ENCODE peak calls at places on chromosomes 16 and 17, in nine cellular contexts. N is body of pancreas; D is stomach; Q is astrocyte; K is CD8-positive, alpha-beta T cell; T is IMR-90; M is thyroid gland; L is breast epithelium; X is Panc1. P is an unnamed sample.

GRCh38 chr17:63774141-63774981 is at the start of gene DDX42:
- DNase-seq in N (peak; percentile 92), D (peak; percentile 91), Q (peak; percentile 52), K (peak; percentile 87), T (peak; percentile 54), M (peak; percentile 88), L (peak; percentile 83), X (no peak), P (peak; percentile 48)

GRCh38 chr17:73711916-73712315 is 67.7 kb upstream of the SDK2 start:
- DNase-seq in N (no peak), D (no peak), Q (no peak), K (no peak), T (no peak), M (no peak), L (no peak), X (no peak), P (no peak)

GRCh38 chr17:75516619-75517276 is 420 bp downstream of the TSEN54 start:
- DNase-seq in N (peak; percentile 42), D (no peak), Q (no peak), K (no peak), T (no peak), M (peak; percentile 21), L (no peak), X (no peak), P (no peak)

GRCh38 chr16:55949518-55949917 is 74.3 kb upstream of the CES5A start:
- DNase-seq in N (no peak), D (no peak), Q (peak; percentile 57), K (no peak), T (peak; percentile 31), M (no peak), L (no peak), X (no peak), P (no peak)

GRCh38 chr17:74427048-74427762 is 4.7 kb upstream of the GPRC5C start:
- DNase-seq in N (peak; percentile 70), D (peak; percentile 86), Q (no peak), K (no peak), T (no peak), M (peak; percentile 96), L (peak; percentile 62), X (no peak), P (no peak)

GRCh38 chr16:23871924-23872323 is 36.1 kb downstream of the PRKCB start:
- DNase-seq in N (peak; percentile 34), D (no peak), Q (no peak), K (no peak), T (no peak), M (no peak), L (peak; percentile 24), X (no peak), P (no peak)

GRCh38 chr17:231191-231965 is 49.9 kb upstream of the DOC2B start:
- DNase-seq in N (no peak), D (no peak), Q (no peak), K (no peak), T (no peak), M (no peak), L (no peak), X (no peak), P (no peak)

GRCh38 chr16:67672739-67673662 is 6.4 kb downstream of the C16orf86 start:
- DNase-seq in N (peak; percentile 69), D (peak; percentile 75), Q (peak; percentile 47), K (no peak), T (peak; percentile 67), M (peak; percentile 79), L (peak; percentile 53), X (peak; percentile 48), P (peak; percentile 76)

GRCh38 chr17:79870540-79870939 is 31.3 kb upstream of the CBX4 start:
- DNase-seq in N (no peak), D (no peak), Q (no peak), K (no peak), T (no peak), M (no peak), L (no peak), X (no peak), P (no peak)

GRCh38 chr17:50035421-50035879 is 20.5 kb upstream of the ITGA3 start:
- DNase-seq in N (no peak), D (no peak), Q (no peak), K (no peak), T (no peak), M (no peak), L (no peak), X (no peak), P (no peak)

GRCh38 chr17:21297026-21297520 is 12.6 kb downstream of the MAP2K3 start:
- DNase-seq in N (no peak), D (no peak), Q (no peak), K (no peak), T (no peak), M (no peak), L (no peak), X (no peak), P (no peak)

GRCh38 chr16:56744996-56745640 is 15.2 kb downstream of the NUP93 start:
- DNase-seq in N (no peak), D (no peak), Q (no peak), K (no peak), T (no peak), M (peak; percentile 61), L (no peak), X (no peak), P (peak; percentile 19)

GRCh38 chr17:9645858-9646555 is 690 bp downstream of the USP43 start:
- DNase-seq in N (peak; percentile 79), D (peak; percentile 79), Q (peak; percentile 32), K (no peak), T (no peak), M (peak; percentile 78), L (peak; percentile 42), X (no peak), P (peak; percentile 65)

DNA sequence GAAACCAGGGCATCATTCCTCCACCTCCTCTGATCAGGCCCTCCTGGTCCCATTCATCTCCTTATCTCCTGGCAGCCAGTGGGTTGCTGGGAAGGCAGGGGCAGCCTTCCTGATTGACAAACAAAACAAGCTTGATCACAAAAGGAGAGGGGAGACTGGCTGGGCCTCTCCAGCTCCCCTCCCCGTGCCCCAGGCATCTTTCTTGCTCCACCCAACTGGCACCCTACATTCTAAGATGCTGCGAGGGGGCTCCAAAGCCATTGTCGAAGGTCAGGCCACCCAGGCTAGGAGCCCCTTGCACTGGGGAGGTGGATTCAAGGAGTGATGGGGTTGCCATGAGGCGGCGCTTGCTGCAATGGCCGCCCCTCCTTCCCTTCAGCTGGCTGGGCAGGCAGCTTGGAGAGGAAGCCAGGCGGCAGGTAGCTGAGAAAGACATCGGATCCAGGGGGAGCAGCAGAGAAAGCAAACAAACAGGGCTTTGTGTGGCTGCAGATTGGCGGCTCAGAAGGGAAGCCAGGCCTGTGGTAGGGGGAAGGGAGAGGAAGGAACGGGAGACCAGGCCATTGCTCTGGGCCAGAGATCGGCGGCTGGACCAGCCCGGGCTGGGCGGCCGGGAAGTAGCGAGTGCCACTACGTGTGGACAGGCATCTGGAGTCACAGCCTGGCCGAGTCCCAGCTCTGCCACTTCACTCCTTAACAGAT is 12.1 kb downstream of the RAI1 start:
- DNase-seq in N (peak; percentile 71), D (peak; percentile 90), Q (no peak), K (no peak), T (no peak), M (peak; percentile 84), L (peak; percentile 87), X (no peak), P (peak; percentile 52)
- H3K4me3 ChIP-seq in N (no peak overlapping the region), D (peak overlapping the region; percentile 58), Q (no peak overlapping the region), K (peak overlapping the region; percentile 44), T (no peak overlapping the region), M (no peak overlapping the region), L (peak overlapping the region; percentile 76), X (peak overlapping the region; percentile 51), P (peak overlapping the region; percentile 73)

GRCh38 chr16:86298166-86299131 is 211.9 kb upstream of the FOXF1 start:
- DNase-seq in N (no peak), D (no peak), Q (peak; percentile 34), K (no peak), T (peak; percentile 88), M (no peak), L (no peak), X (no peak), P (no peak)
- H3K4me1 ChIP-seq in N (peaks cover 11% of the 10 kb centered on the region), D (peaks cover 15% of the 10 kb centered on the region), Q (no peaks in the 10 kb centered on the region), K (no peaks in the 10 kb centered on the region), T (peaks cover 67% of the 10 kb centered on the region), M (no peaks in the 10 kb centered on the region), L (no peaks in the 10 kb centered on the region), X (no peaks in the 10 kb centered on the region), P (no peaks in the 10 kb centered on the region)

DNA sequence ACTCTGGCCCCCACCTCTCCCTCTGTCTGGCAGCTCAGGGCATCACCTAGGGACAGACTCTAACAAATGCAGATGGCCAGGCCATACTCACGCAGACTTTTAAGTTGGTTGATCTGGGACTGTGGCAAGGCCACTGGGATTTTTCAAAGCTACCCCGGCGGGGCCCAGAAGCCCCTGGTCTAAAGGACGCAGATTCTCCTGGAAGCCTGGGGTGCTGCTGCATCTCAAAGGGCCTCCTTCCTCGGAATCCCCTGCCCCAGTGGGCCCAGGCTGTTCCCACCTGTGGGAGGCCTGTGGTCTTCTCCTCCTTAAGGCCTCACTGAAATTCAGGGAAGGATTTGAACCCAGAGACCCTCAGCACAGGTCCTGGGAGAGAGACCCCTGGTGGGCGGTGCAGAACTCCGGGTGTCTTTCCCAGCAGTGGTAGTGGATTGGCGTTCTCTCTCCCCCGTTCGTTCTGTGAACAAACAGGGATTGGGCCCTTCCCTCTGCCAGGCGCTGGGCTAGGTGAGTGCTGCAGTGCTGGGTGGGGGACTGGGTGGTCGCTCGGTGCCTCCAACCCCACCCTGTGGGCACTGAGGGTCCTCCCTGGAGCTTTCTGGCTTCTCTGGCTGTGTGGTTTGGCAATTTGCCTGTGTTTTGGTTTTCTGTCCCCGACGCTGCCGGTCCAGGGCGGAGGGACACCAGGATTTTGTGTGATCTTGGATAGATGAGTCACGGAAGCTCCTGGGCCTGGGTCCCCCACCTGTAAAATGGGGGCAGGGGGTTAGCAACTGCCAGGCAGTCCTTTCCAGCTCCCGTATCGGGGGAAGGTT is 160.6 kb upstream of the GSE1 start:
- DNase-seq in N (no peak), D (no peak), Q (no peak), K (no peak), T (no peak), M (no peak), L (no peak), X (no peak), P (no peak)
- TF ChIP-seq CTCF in N (no peak), D (no peak), Q (no peak), K (no peak), T (no peak), M (no peak), L (no peak), X (no peak), P (no peak)

GRCh38 chr17:47703191-47703591 is 9.2 kb downstream of the TBKBP1 start:
- DNase-seq in N (no peak), D (no peak), Q (no peak), K (no peak), T (no peak), M (no peak), L (no peak), X (no peak), P (no peak)

GRCh38 chr17:47703671-47704070 is 9.7 kb downstream of the TBKBP1 start:
- DNase-seq in N (no peak), D (no peak), Q (no peak), K (no peak), T (no peak), M (no peak), L (no peak), X (no peak), P (no peak)

GRCh38 chr17:47701603-47702002 is 7.6 kb downstream of the TBKBP1 start:
- DNase-seq in N (no peak), D (no peak), Q (no peak), K (no peak), T (no peak), M (no peak), L (no peak), X (no peak), P (no peak)

GRCh38 chr17:47704116-47704515 is 10.2 kb downstream of the TBKBP1 start:
- DNase-seq in N (no peak), D (no peak), Q (no peak), K (no peak), T (no peak), M (no peak), L (no peak), X (no peak), P (no peak)

GRCh38 chr17:47702391-47702995 is 8.5 kb downstream of the TBKBP1 start:
- DNase-seq in N (no peak), D (no peak), Q (no peak), K (no peak), T (no peak), M (no peak), L (no peak), X (no peak), P (no peak)
- H3K4me3 ChIP-seq in N (no peak overlapping the region), D (no peak overlapping the region), Q (no peak overlapping the region), K (peak overlapping the region; percentile 34), T (no peak overlapping the region), M (no peak overlapping the region), L (no peak overlapping the region), X (no peak overlapping the region), P (no peak overlapping the region)

P was measured in testis.